ENCODE peak calls at places on chromosome 2, in ten cellular contexts. F is GM19239; M is HuH-7.5; V is GM04504; W is islet precursor cell; N is NCI-H1694 treated with DMSO at 0.1 percent for 48 hours; L is neuronal stem cell; T is GM13977; X is activated T-helper 1 cell treated with anti-CD3 and anti-CD28 coated beads, Interleukin-2, amount 50 U/mL, for 16 hours; Y is HuH-7. E is an unnamed sample.

GRCh38 chr2:241224068-241224850 is 35.8 kb downstream of the ANO7 start:
- DNase-seq in Y (peak; percentile 53), M (no peak), V (no peak), L (no peak), X (no peak), W (peak; percentile 82), F (no peak), T (no peak), N (no peak), E (no peak)

GRCh38 chr2:29009711-29010677 is 28.9 kb downstream of the TOGARAM2 start:
- DNase-seq in M (no peak), V (no peak), X (no peak), F (no peak), W (no peak), N (no peak), T (no peak), L (no peak), Y (no peak), E (no peak)

GRCh38 chr2:70145168-70145538 is 45.7 kb downstream of the C2orf42 start:
- DNase-seq in F (no peak), T (no peak), N (no peak), Y (no peak), W (no peak), L (no peak), V (no peak), X (no peak), M (no peak), E (no peak)

GRCh38 chr2:47272031-47272864 is 117.1 kb upstream of the STPG4 start:
- DNase-seq in X (peak; percentile 20), F (peak; percentile 76), Y (peak; percentile 68), L (peak; percentile 48), N (peak; percentile 32), W (peak; percentile 94), T (peak; percentile 89), V (no peak), M (peak; percentile 77), E (no peak)

GRCh38 chr2:69638630-69639029 is 4.9 kb downstream of the AAK1 start:
- DNase-seq in N (no peak), X (no peak), T (no peak), Y (no peak), F (no peak), M (no peak), W (no peak), V (no peak), L (no peak), E (no peak)

GRCh38 chr2:290090-290722 is 2.3 kb upstream of the ALKAL2 start:
- DNase-seq in W (peak; percentile 87), X (no peak), N (no peak), M (peak; percentile 70), F (peak; percentile 22), V (peak; percentile 31), L (peak; percentile 55), T (peak; percentile 51), Y (peak; percentile 67), E (peak; percentile 48)

GRCh38 chr2:8059794-8060193 is 622.1 kb upstream of the ID2 start:
- DNase-seq in X (no peak), N (no peak), Y (no peak), L (no peak), V (no peak), F (no peak), T (no peak), W (no peak), M (no peak), E (no peak)

GRCh38 chr2:182587831-182588230 is 128.2 kb upstream of the DNAJC10 start:
- DNase-seq in N (no peak), F (no peak), L (no peak), V (peak; percentile 71), X (no peak), T (no peak), Y (no peak), M (no peak), W (no peak), E (peak; percentile 87)

GRCh38 chr2:10835052-10835970 is 22.7 kb upstream of the PDIA6 start:
- DNase-seq in M (peak; percentile 80), L (peak; percentile 63), W (peak; percentile 90), F (peak; percentile 72), T (peak; percentile 81), N (peak; percentile 91), Y (peak; percentile 87), V (no peak), X (peak; percentile 55), E (no peak)

GRCh38 chr2:205435970-205436369 is 246.3 kb upstream of the NRP2 start:
- DNase-seq in T (no peak), Y (no peak), X (no peak), N (no peak), V (no peak), W (no peak), L (no peak), F (no peak), M (no peak), E (no peak)

GRCh38 chr2:53913721-53914120 is 54.0 kb upstream of the GPR75 start:
- DNase-seq in M (no peak), W (no peak), T (peak; percentile 56), V (peak; percentile 8), N (no peak), L (no peak), X (no peak), F (peak; percentile 5), Y (no peak), E (peak; percentile 2)

GRCh38 chr2:88059979-88060906 is 4.7 kb upstream of the KRCC1 start:
- DNase-seq in L (peak; percentile 23), X (no peak), V (no peak), W (no peak), M (peak; percentile 76), Y (peak; percentile 85), N (peak; percentile 47), F (peak; percentile 56), T (peak; percentile 76), E (no peak)

GRCh38 chr2:57516740-57517340 is 529.8 kb upstream of the VRK2 start:
- DNase-seq in M (peak; percentile 7), L (peak; percentile 39), T (peak; percentile 47), N (peak; percentile 91), Y (peak; percentile 10), F (peak; percentile 10), V (peak; percentile 19), W (no peak), X (no peak), E (peak; percentile 27)

GRCh38 chr2:158529379-158530110 is 72.8 kb downstream of the PKP4 start:
- DNase-seq in T (no peak), N (no peak), V (peak; percentile 67), F (no peak), X (no peak), W (peak; percentile 65), M (no peak), Y (no peak), L (no peak), E (no peak)

GRCh38 chr2:202104286-202104870 is 31.3 kb downstream of the KIAA2012 start:
- DNase-seq in X (no peak), M (peak; percentile 40), V (peak; percentile 33), F (peak; percentile 28), Y (peak; percentile 47), W (peak; percentile 82), L (peak; percentile 14), T (peak; percentile 37), N (peak; percentile 20), E (no peak)

GRCh38 chr2:201911372-201911771 is 105.0 kb downstream of the CDK15 start:
- DNase-seq in W (no peak), F (no peak), T (no peak), Y (no peak), V (no peak), N (no peak), L (no peak), X (no peak), M (no peak), E (no peak)

GRCh38 chr2:108304975-108305374 is 16.3 kb downstream of the SULT1C2 start:
- DNase-seq in Y (no peak), L (no peak), X (no peak), T (peak; percentile 30), F (no peak), M (no peak), V (no peak), N (no peak), W (no peak), E (no peak)

GRCh38 chr2:45332567-45332966 is 278.5 kb downstream of the SRBD1 start:
- DNase-seq in N (no peak), M (peak; percentile 19), X (no peak), V (no peak), W (no peak), L (no peak), T (no peak), F (no peak), Y (peak; percentile 34), E (no peak)

GRCh38 chr2:201452058-201452736 is 657 bp downstream of the STRADB start:
- DNase-seq in W (no peak), Y (no peak), L (no peak), T (no peak), F (no peak), M (no peak), N (peak; percentile 24), V (no peak), X (no peak), E (no peak)

GRCh38 chr2:195682077-195682476 is 25.1 kb downstream of the SLC39A10 start:
- DNase-seq in W (no peak), M (no peak), X (no peak), T (no peak), F (no peak), L (no peak), V (no peak), Y (no peak), N (no peak), E (no peak)

GRCh38 chr2:231987088-231987788 is 25.7 kb downstream of the DIS3L2 start:
- DNase-seq in L (no peak), V (peak; percentile 28), F (no peak), X (no peak), W (no peak), N (no peak), Y (peak; percentile 13), M (no peak), T (no peak), E (peak; percentile 81)

GRCh38 chr2:232437130-232437620 is 18.8 kb upstream of the ALPI start:
- DNase-seq in M (no peak), L (no peak), X (no peak), T (no peak), F (no peak), W (no peak), Y (no peak), V (no peak), N (no peak), E (no peak)

GRCh38 chr2:18911416-18911815 is 322.0 kb upstream of the NT5C1B start:
- DNase-seq in T (no peak), F (no peak), M (no peak), W (no peak), L (no peak), V (no peak), N (no peak), X (no peak), Y (no peak), E (no peak)

GRCh38 chr2:46632349-46632748 is 153.0 kb downstream of the TMEM247 start:
- DNase-seq in N (peak; percentile 68), F (no peak), Y (peak; percentile 10), W (no peak), T (peak; percentile 13), L (no peak), X (no peak), M (no peak), V (peak; percentile 49), E (peak; percentile 54)

GRCh38 chr2:191910518-191910917 is 63.6 kb upstream of the CAVIN2 start:
- DNase-seq in L (no peak), M (no peak), X (no peak), T (no peak), W (no peak), Y (no peak), N (no peak), V (no peak), F (no peak), E (peak; percentile 32)

GRCh38 chr2:148255929-148256328 is 235.0 kb downstream of the MBD5 start:
- DNase-seq in L (no peak), W (no peak), N (no peak), T (no peak), X (no peak), M (no peak), V (no peak), F (no peak), Y (no peak), E (no peak)

GRCh38 chr2:135662088-135662487 is 79.6 kb upstream of the UBXN4 start:
- DNase-seq in Y (no peak), V (no peak), X (no peak), T (no peak), N (no peak), W (no peak), L (no peak), M (no peak), F (no peak), E (no peak)

GRCh38 chr2:197538412-197538811 is 22.5 kb downstream of the MOB4 start:
- DNase-seq in X (no peak), T (no peak), W (no peak), V (no peak), Y (no peak), F (no peak), M (no peak), N (no peak), L (no peak), E (peak; percentile 28)

E was measured in astrocyte of the cerebellum.